ENCODE peak calls at places on chromosomes 7 and 10, in six cellular contexts. X, Z, R, Q, C and P are unnamed samples.

GRCh38 chr7:65832281-65832680 is 40.6 kb upstream of the VKORC1L1 start:
- DNase-seq in R (no peak), X (peak), Z (peak), C (no peak), Q (no peak), P (no peak)

GRCh38 chr7:15652776-15653290 is 33.6 kb downstream of the MEOX2 start:
- DNase-seq in R (no peak), X (no peak), Q (no peak), C (no peak), Z (no peak), P (no peak)

GRCh38 chr10:124291009-124291671 is 127.6 kb downstream of the OAT start:
- DNase-seq in Z (no peak), C (no peak), X (no peak), R (no peak), Q (no peak), P (no peak)

GRCh38 chr10:132467464-132468149 is 70.0 kb upstream of the INPP5A start:
- DNase-seq in Q (no peak), C (no peak), Z (no peak), X (no peak), R (no peak), P (no peak)

GRCh38 chr10:97508342-97508741 is 9.6 kb downstream of the UBTD1 start:
- DNase-seq in C (no peak), Q (no peak), Z (no peak), R (no peak), X (peak), P (no peak)

GRCh38 chr7:144069953-144070352 is 342 bp downstream of the OR2A25 start:
- DNase-seq in Z (no peak), Q (no peak), C (no peak), R (no peak), X (no peak), P (no peak)

GRCh38 chr10:13636776-13637175 is 50.0 kb downstream of the PRPF18 start:
- DNase-seq in Q (no peak), R (no peak), X (peak), C (no peak), Z (no peak), P (no peak)

GRCh38 chr10:22258471-22258870 is 40.7 kb upstream of the EBLN1 start:
- DNase-seq in C (no peak), R (no peak), X (no peak), Q (no peak), Z (no peak), P (no peak)

GRCh38 chr7:149238051-149238450 is 1.4 kb upstream of the ZNF212 start:
- DNase-seq in Z (peak), X (peak), R (no peak), Q (no peak), C (no peak), P (no peak)

GRCh38 chr7:45657136-45657889 is 83.1 kb downstream of the ADCY1 start:
- DNase-seq in Q (no peak), Z (no peak), R (no peak), C (no peak), X (no peak), P (no peak)

GRCh38 chr10:33878238-33878637 is 543.8 kb upstream of the NRP1 start:
- DNase-seq in Q (no peak), X (no peak), C (no peak), R (no peak), Z (no peak), P (no peak)

GRCh38 chr7:141200191-141201108 is 126.6 kb downstream of the TMEM178B start:
- DNase-seq in X (no peak), C (no peak), Q (no peak), Z (no peak), R (no peak), P (no peak)

GRCh38 chr7:542935-543789 is 23.5 kb upstream of the PDGFA start:
- DNase-seq in C (peak), X (peak), Z (peak), Q (peak), R (no peak), P (no peak)

GRCh38 chr10:123165445-123166072 is 11.4 kb downstream of the BUB3 start:
- DNase-seq in C (no peak), Z (no peak), R (peak), X (no peak), Q (no peak), P (no peak)

GRCh38 chr7:105346138-105346537 is 42.6 kb downstream of the SRPK2 start:
- DNase-seq in X (no peak), C (no peak), Q (no peak), Z (no peak), R (no peak), P (no peak)

GRCh38 chr10:36559990-36560389 is 565.4 kb upstream of the ANKRD30A start:
- DNase-seq in Z (no peak), C (no peak), X (peak), R (no peak), Q (no peak), P (no peak)

GRCh38 chr7:143073556-143073955 is 21.4 kb downstream of the OR6V1 start:
- DNase-seq in Q (no peak), C (no peak), Z (no peak), R (no peak), X (no peak), P (no peak)

GRCh38 chr7:78673272-78673671 is 780.2 kb downstream of the MAGI2 start:
- DNase-seq in C (no peak), X (no peak), Z (no peak), Q (no peak), R (no peak), P (no peak)

GRCh38 chr7:116236020-116236630 is 25.8 kb downstream of the TES start:
- DNase-seq in R (peak), X (peak), Q (peak), Z (peak), C (peak), P (no peak)

GRCh38 chr7:158274404-158274811 is 313.2 kb downstream of the PTPRN2 start:
- DNase-seq in Q (no peak), Z (no peak), R (peak), X (no peak), C (no peak), P (no peak)

GRCh38 chr7:44257618-44258422 is 57.0 kb downstream of the YKT6 start:
- DNase-seq in Z (peak), X (peak), C (peak), R (peak), Q (peak), P (peak)

GRCh38 chr7:67341153-67341768 is 344.6 kb downstream of the TYW1 start:
- DNase-seq in Q (no peak), C (no peak), X (no peak), Z (no peak), R (no peak), P (no peak)

DNA sequence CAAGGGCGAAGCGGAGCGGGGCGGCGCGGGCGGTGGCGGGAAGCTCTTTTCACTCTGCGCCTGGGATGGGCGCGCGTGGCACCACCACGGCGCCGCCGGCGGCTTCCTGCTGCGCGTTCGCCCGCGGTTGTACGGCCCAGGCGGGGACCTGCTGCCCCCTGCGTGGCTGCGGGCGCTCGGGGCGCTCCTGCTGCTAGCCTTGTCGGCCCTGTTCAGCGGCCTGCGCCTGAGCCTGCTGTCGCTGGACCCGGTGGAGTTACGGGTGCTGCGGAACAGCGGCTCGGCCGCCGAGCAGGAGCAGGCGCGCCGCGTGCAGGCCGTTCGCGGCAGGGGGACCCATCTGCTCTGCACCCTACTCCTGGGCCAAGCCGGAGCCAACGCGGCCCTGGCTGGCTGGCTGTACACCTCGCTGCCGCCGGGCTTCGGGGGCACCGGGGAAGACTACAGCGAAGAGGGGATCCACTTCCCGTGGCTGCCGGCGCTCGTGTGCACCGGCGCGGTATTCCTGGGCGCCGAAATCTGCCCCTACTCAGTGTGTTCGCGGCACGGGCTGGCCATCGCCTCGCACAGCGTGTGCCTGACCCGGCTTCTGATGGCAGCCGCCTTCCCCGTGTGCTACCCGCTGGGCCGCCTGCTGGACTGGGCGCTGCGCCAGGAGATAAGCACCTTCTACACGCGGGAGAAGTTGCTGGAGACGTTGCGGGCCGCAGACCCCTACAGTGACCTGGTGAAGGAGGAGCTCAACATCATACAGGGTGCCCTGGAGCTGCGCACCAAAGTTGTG is 927 bp downstream of the CNNM1 start:
- DNase-seq in X (peak), Z (peak), Q (no peak), C (no peak), R (peak), P (no peak)
- TF ChIP-seq RFX5 in X (no peak), Z (no peak), Q (no peak), C (no peak), R (no peak), P (no peak)

GRCh38 chr7:47366211-47366610 is 215.7 kb downstream of the TNS3 start:
- DNase-seq in Q (no peak), C (no peak), R (no peak), Z (no peak), X (no peak), P (no peak)
- TF ChIP-seq SMC3 in Q (no peak), C (no peak), R (no peak), Z (no peak), X (no peak), P (no peak)

GRCh38 chr7:22255342-22255741 is 101.6 kb downstream of the RAPGEF5 start:
- DNase-seq in Q (no peak), Z (no peak), C (no peak), X (no peak), R (no peak), P (no peak)
- TF ChIP-seq RFX5 in Q (no peak), Z (no peak), C (no peak), X (no peak), R (no peak), P (no peak)

GRCh38 chr10:87920538-87920937 is 57.1 kb downstream of the PTEN start:
- DNase-seq in X (no peak), Z (no peak), C (no peak), Q (no peak), R (no peak), P (no peak)

GRCh38 chr10:87916515-87916914 is 53.1 kb downstream of the PTEN start:
- DNase-seq in Q (no peak), C (peak), Z (no peak), R (no peak), X (no peak), P (no peak)

GRCh38 chr10:87915406-87915805 is 52.0 kb downstream of the PTEN start:
- DNase-seq in X (no peak), Z (no peak), Q (no peak), C (no peak), R (no peak), P (no peak)

GRCh38 chr10:87915989-87916388 is 52.6 kb downstream of the PTEN start:
- DNase-seq in Z (no peak), X (peak), C (no peak), R (no peak), Q (no peak), P (no peak)

GRCh38 chr10:87918254-87918859 is 54.9 kb downstream of the PTEN start:
- DNase-seq in R (no peak), C (no peak), Q (no peak), Z (no peak), X (no peak), P (no peak)
- TF ChIP-seq SMC3 in R (no peak), C (no peak), Q (no peak), Z (no peak), X (no peak), P (no peak)

GRCh38 chr10:1600861-1601260 is 136.5 kb downstream of the ADARB2 start:
- DNase-seq in Q (no peak), C (no peak), R (no peak), X (no peak), Z (no peak), P (no peak)
- TF ChIP-seq RFX5 in Q (no peak), C (no peak), R (no peak), X (no peak), Z (no peak), P (no peak)